ENCODE peak calls at places on chromosome 19, in six cellular contexts. R is left cardiac atrium, D is lower lobe of right lung, N is amniotic stem cell, T is activated gamma-delta T cell treated with Interleukin-2 at 50 U/mL for 16 hours, E is germinal center. Z is an unnamed sample.

GRCh38 chr19:45577111-45577905 is 7.3 kb downstream of the OPA3 start:
- DNase-seq in T (no peak), E (no peak), R (peak), D (no peak), N (peak), Z (peak)

GRCh38 chr19:34996978-34997640 is 3.0 kb upstream of the GRAMD1A start:
- DNase-seq in N (no peak), T (no peak), D (peak), E (no peak), R (no peak), Z (no peak)

GRCh38 chr19:35247526-35248309 is 1.1 kb upstream of the LSR start:
- DNase-seq in R (peak), D (peak), T (peak), E (peak), N (no peak), Z (no peak)

GRCh38 chr19:23002690-23003422 is at the start of gene ZNF728:
- DNase-seq in R (peak), D (peak), N (no peak), T (no peak), E (no peak), Z (no peak)

GRCh38 chr19:11373166-11373884 is 1.1 kb upstream of the SWSAP1 start:
- DNase-seq in T (no peak), D (no peak), R (no peak), N (no peak), E (no peak), Z (no peak)

GRCh38 chr19:6239401-6239844 is 40.4 kb downstream of the MLLT1 start:
- DNase-seq in E (no peak), T (no peak), N (no peak), R (no peak), D (no peak), Z (no peak)

GRCh38 chr19:50836543-50837195 is 3.3 kb upstream of the KLK15 start:
- DNase-seq in N (no peak), E (no peak), D (no peak), R (no peak), T (no peak), Z (no peak)

GRCh38 chr19:11684987-11685675 is 53.6 kb downstream of the ZNF823 start:
- DNase-seq in N (no peak), D (no peak), T (no peak), R (no peak), E (no peak), Z (no peak)

GRCh38 chr19:44740351-44740824 is 8.1 kb upstream of the BCL3 start:
- DNase-seq in T (no peak), D (no peak), N (no peak), R (no peak), E (no peak), Z (no peak)

GRCh38 chr19:17441241-17442135 is 7.0 kb downstream of the TMEM221 start:
- DNase-seq in N (no peak), T (peak), D (no peak), E (peak), R (no peak), Z (no peak)

GRCh38 chr19:39157275-39157996 is 31.9 kb downstream of the PAK4 start:
- DNase-seq in T (no peak), R (no peak), N (no peak), D (no peak), E (no peak), Z (no peak)

GRCh38 chr19:42068756-42069571 is 1.0 kb downstream of the GRIK5 start:
- DNase-seq in T (no peak), R (peak), N (no peak), E (no peak), D (no peak), Z (no peak)

GRCh38 chr19:13962738-13963602 is 10.7 kb downstream of the DCAF15 start:
- DNase-seq in N (no peak), E (no peak), R (no peak), T (no peak), D (no peak), Z (no peak)

GRCh38 chr19:42076375-42076944 is 494 bp downstream of the ZNF574 start:
- DNase-seq in N (no peak), R (peak), D (no peak), E (peak), T (peak), Z (no peak)

GRCh38 chr19:31140717-31141116 is 208.5 kb downstream of the TSHZ3 start:
- DNase-seq in R (no peak), E (no peak), N (no peak), D (no peak), T (no peak), Z (no peak)

GRCh38 chr19:52638601-52639000 is 446 bp upstream of the ZNF83 start:
- DNase-seq in N (no peak), D (peak), T (no peak), E (peak), R (peak), Z (no peak)

GRCh38 chr19:16420781-16421386 is 50.9 kb downstream of the EPS15L1 start:
- DNase-seq in R (peak), T (no peak), N (no peak), D (no peak), E (no peak), Z (no peak)

GRCh38 chr19:19303411-19303810 is 16.9 kb downstream of the SUGP1 start:
- DNase-seq in N (no peak), D (no peak), E (no peak), T (no peak), R (no peak), Z (no peak)

GRCh38 chr19:8302357-8302691 is 5.8 kb downstream of the CD320 start:
- DNase-seq in T (peak), N (no peak), R (peak), E (no peak), D (peak), Z (no peak)

GRCh38 chr19:37012093-37012745 is 66.0 kb upstream of the ZNF420 start:
- DNase-seq in D (no peak), R (no peak), N (no peak), E (no peak), T (no peak), Z (no peak)

GRCh38 chr19:9700229-9700981 is 25.5 kb upstream of the ZNF562 start:
- DNase-seq in T (no peak), N (no peak), R (no peak), D (no peak), E (no peak), Z (no peak)

GRCh38 chr19:7227735-7228134 is 66.5 kb downstream of the INSR start:
- DNase-seq in R (no peak), N (no peak), E (no peak), T (no peak), D (no peak), Z (no peak)

GRCh38 chr19:5774921-5775320 is 9.6 kb downstream of the PRR22 start:
- DNase-seq in T (no peak), N (no peak), R (no peak), D (no peak), E (no peak), Z (no peak)

Z was measured in HS-27A.